ENCODE peak calls at places on chromosomes 3 and 15, in eight cellular contexts. One of them, this sample, is unnamed.

GRCh38 chr3:121660356-121661171 is at the start of gene HCLS1:
- DNase-seq in mammary epithelial cell: no peak
- DNase-seq in CD4-positive, alpha-beta memory T cell: peak; percentile 83
- DNase-seq in PC-3: no peak
- DNase-seq in adrenal gland: peak; percentile 45
- DNase-seq in cardiac muscle cell: no peak
- DNase-seq in NT2/D1: no peak
- DNase-seq in mesenchymal stem cell: no peak
- DNase-seq in this sample: no peak

GRCh38 chr3:98808071-98808470 is 44.9 kb downstream of the ST3GAL6 start:
- DNase-seq in mammary epithelial cell: no peak
- DNase-seq in CD4-positive, alpha-beta memory T cell: no peak
- DNase-seq in PC-3: no peak
- DNase-seq in adrenal gland: no peak
- DNase-seq in cardiac muscle cell: no peak
- DNase-seq in NT2/D1: no peak
- DNase-seq in mesenchymal stem cell: no peak
- DNase-seq in this sample: no peak

GRCh38 chr15:42919794-42920280 is 741 bp downstream of the TTBK2 start:
- DNase-seq in mammary epithelial cell: peak; percentile 54
- DNase-seq in CD4-positive, alpha-beta memory T cell: peak; percentile 25
- DNase-seq in PC-3: peak; percentile 35
- DNase-seq in adrenal gland: peak; percentile 45
- DNase-seq in cardiac muscle cell: peak; percentile 53
- DNase-seq in NT2/D1: no peak
- DNase-seq in mesenchymal stem cell: peak; percentile 79
- DNase-seq in this sample: peak; percentile 10

GRCh38 chr3:108289159-108289558 is 7.2 kb upstream of the HHLA2 start:
- DNase-seq in mammary epithelial cell: no peak
- DNase-seq in CD4-positive, alpha-beta memory T cell: no peak
- DNase-seq in PC-3: no peak
- DNase-seq in adrenal gland: no peak
- DNase-seq in cardiac muscle cell: no peak
- DNase-seq in NT2/D1: no peak
- DNase-seq in mesenchymal stem cell: no peak
- DNase-seq in this sample: no peak

GRCh38 chr3:5799421-5799820 is 611.9 kb downstream of the EDEM1 start:
- DNase-seq in mammary epithelial cell: no peak
- DNase-seq in CD4-positive, alpha-beta memory T cell: no peak
- DNase-seq in PC-3: no peak
- DNase-seq in adrenal gland: no peak
- DNase-seq in cardiac muscle cell: no peak
- DNase-seq in NT2/D1: no peak
- DNase-seq in mesenchymal stem cell: no peak
- DNase-seq in this sample: no peak

GRCh38 chr15:81223346-81223971 is 26.8 kb downstream of the IL16 start:
- DNase-seq in mammary epithelial cell: no peak
- DNase-seq in CD4-positive, alpha-beta memory T cell: no peak
- DNase-seq in PC-3: no peak
- DNase-seq in adrenal gland: no peak
- DNase-seq in cardiac muscle cell: no peak
- DNase-seq in NT2/D1: no peak
- DNase-seq in mesenchymal stem cell: no peak
- DNase-seq in this sample: no peak

GRCh38 chr15:78047631-78048409 is 29.7 kb downstream of the TBC1D2B start:
- DNase-seq in mammary epithelial cell: no peak
- DNase-seq in CD4-positive, alpha-beta memory T cell: no peak
- DNase-seq in PC-3: no peak
- DNase-seq in adrenal gland: peak; percentile 54
- DNase-seq in cardiac muscle cell: peak; percentile 8
- DNase-seq in NT2/D1: no peak
- DNase-seq in mesenchymal stem cell: peak; percentile 80
- DNase-seq in this sample: no peak

GRCh38 chr15:51062736-51063135 is 32.0 kb downstream of the TNFAIP8L3 start:
- DNase-seq in mammary epithelial cell: no peak
- DNase-seq in CD4-positive, alpha-beta memory T cell: no peak
- DNase-seq in PC-3: no peak
- DNase-seq in adrenal gland: no peak
- DNase-seq in cardiac muscle cell: no peak
- DNase-seq in NT2/D1: no peak
- DNase-seq in mesenchymal stem cell: no peak
- DNase-seq in this sample: no peak

GRCh38 chr3:46163551-46163981 is 44.5 kb downstream of the CCR1 start:
- DNase-seq in mammary epithelial cell: peak; percentile 91
- DNase-seq in CD4-positive, alpha-beta memory T cell: no peak
- DNase-seq in PC-3: peak; percentile 89
- DNase-seq in adrenal gland: no peak
- DNase-seq in cardiac muscle cell: no peak
- DNase-seq in NT2/D1: peak; percentile 28
- DNase-seq in mesenchymal stem cell: peak; percentile 79
- DNase-seq in this sample: no peak

GRCh38 chr3:99118381-99118780 is 216.9 kb upstream of the DCBLD2 start:
- DNase-seq in mammary epithelial cell: no peak
- DNase-seq in CD4-positive, alpha-beta memory T cell: no peak
- DNase-seq in PC-3: no peak
- DNase-seq in adrenal gland: no peak
- DNase-seq in cardiac muscle cell: no peak
- DNase-seq in NT2/D1: no peak
- DNase-seq in mesenchymal stem cell: no peak
- DNase-seq in this sample: no peak

GRCh38 chr3:151301787-151302186 is 14.8 kb downstream of the GPR87 start:
- DNase-seq in mammary epithelial cell: peak; percentile 88
- DNase-seq in CD4-positive, alpha-beta memory T cell: no peak
- DNase-seq in PC-3: peak; percentile 89
- DNase-seq in adrenal gland: no peak
- DNase-seq in cardiac muscle cell: no peak
- DNase-seq in NT2/D1: no peak
- DNase-seq in mesenchymal stem cell: peak; percentile 73
- DNase-seq in this sample: no peak

GRCh38 chr15:75801859-75802593 is 41.2 kb upstream of the UBE2Q2 start:
- DNase-seq in mammary epithelial cell: peak; percentile 54
- DNase-seq in CD4-positive, alpha-beta memory T cell: peak; percentile 72
- DNase-seq in PC-3: peak; percentile 80
- DNase-seq in adrenal gland: peak; percentile 84
- DNase-seq in cardiac muscle cell: peak; percentile 90
- DNase-seq in NT2/D1: peak; percentile 63
- DNase-seq in mesenchymal stem cell: peak; percentile 76
- DNase-seq in this sample: peak; percentile 80

GRCh38 chr15:40283615-40284306 is 897 bp upstream of the ANKRD63 start:
- DNase-seq in mammary epithelial cell: no peak
- DNase-seq in CD4-positive, alpha-beta memory T cell: no peak
- DNase-seq in PC-3: no peak
- DNase-seq in adrenal gland: no peak
- DNase-seq in cardiac muscle cell: no peak
- DNase-seq in NT2/D1: no peak
- DNase-seq in mesenchymal stem cell: no peak
- DNase-seq in this sample: no peak
- H3K27me3 ChIP-seq in mammary epithelial cell: peaks cover 6% of the 10 kb centered on the region
- H3K27me3 ChIP-seq in CD4-positive, alpha-beta memory T cell: peaks cover 6% of the 10 kb centered on the region
- H3K27me3 ChIP-seq in PC-3: no peaks in the 10 kb centered on the region
- H3K27me3 ChIP-seq in adrenal gland: peaks cover 45% of the 10 kb centered on the region
- H3K27me3 ChIP-seq in cardiac muscle cell: peaks cover 38% of the 10 kb centered on the region
- H3K27me3 ChIP-seq in NT2/D1: peaks cover 35% of the 10 kb centered on the region
- H3K27me3 ChIP-seq in mesenchymal stem cell: peaks cover 53% of the 10 kb centered on the region
- H3K27me3 ChIP-seq in this sample: peaks cover 3% of the 10 kb centered on the region

GRCh38 chr3:116190095-116190494 is 255.2 kb downstream of the LSAMP start:
- DNase-seq in mammary epithelial cell: no peak
- DNase-seq in CD4-positive, alpha-beta memory T cell: no peak
- DNase-seq in PC-3: no peak
- DNase-seq in adrenal gland: no peak
- DNase-seq in cardiac muscle cell: no peak
- DNase-seq in NT2/D1: no peak
- DNase-seq in mesenchymal stem cell: no peak
- DNase-seq in this sample: no peak
- H3K9me3 ChIP-seq in mammary epithelial cell: no peaks in the 10 kb centered on the region
- H3K9me3 ChIP-seq in CD4-positive, alpha-beta memory T cell: no peaks in the 10 kb centered on the region
- H3K9me3 ChIP-seq in PC-3: no peaks in the 10 kb centered on the region
- H3K9me3 ChIP-seq in adrenal gland: no peaks in the 10 kb centered on the region
- H3K9me3 ChIP-seq in cardiac muscle cell: no peaks in the 10 kb centered on the region
- H3K9me3 ChIP-seq in NT2/D1: no peaks in the 10 kb centered on the region
- H3K9me3 ChIP-seq in mesenchymal stem cell: no peaks in the 10 kb centered on the region
- H3K9me3 ChIP-seq in this sample: no peaks in the 10 kb centered on the region

GRCh38 chr3:149371723-149372114 is 5.7 kb downstream of the TM4SF1 start:
- DNase-seq in mammary epithelial cell: no peak
- DNase-seq in CD4-positive, alpha-beta memory T cell: no peak
- DNase-seq in PC-3: no peak
- DNase-seq in adrenal gland: no peak
- DNase-seq in cardiac muscle cell: no peak
- DNase-seq in NT2/D1: no peak
- DNase-seq in mesenchymal stem cell: no peak
- DNase-seq in this sample: no peak
- H3K4me3 ChIP-seq in mammary epithelial cell: no peak overlapping the region
- H3K4me3 ChIP-seq in CD4-positive, alpha-beta memory T cell: no peak overlapping the region
- H3K4me3 ChIP-seq in PC-3: peak overlapping the region; percentile 90
- H3K4me3 ChIP-seq in adrenal gland: no peak overlapping the region
- H3K4me3 ChIP-seq in cardiac muscle cell: no peak overlapping the region
- H3K4me3 ChIP-seq in NT2/D1: no peak overlapping the region
- H3K4me3 ChIP-seq in mesenchymal stem cell: no peak overlapping the region
- H3K4me3 ChIP-seq in this sample: no peak overlapping the region

DNA sequence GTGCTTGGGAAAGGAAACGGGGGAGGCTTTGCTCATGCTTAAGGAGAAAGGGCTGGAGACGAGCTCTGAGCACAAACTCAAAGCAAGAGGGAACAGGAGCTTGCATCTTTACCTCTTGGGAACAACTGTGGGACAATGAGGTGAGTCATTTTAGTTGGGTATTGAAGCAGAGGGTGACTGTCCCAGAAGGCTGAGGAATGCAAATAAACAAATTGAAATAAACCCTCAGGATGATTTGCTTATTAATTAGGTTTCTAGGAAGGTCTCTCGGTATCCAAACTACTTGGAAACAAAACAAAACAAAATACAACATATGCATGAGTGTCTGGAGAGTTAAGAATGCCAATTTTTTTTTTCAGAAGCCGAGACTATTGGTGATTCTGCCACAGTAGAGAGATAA is 38.5 kb upstream of the CACNA2D3 start:
- DNase-seq in mammary epithelial cell: no peak
- DNase-seq in CD4-positive, alpha-beta memory T cell: no peak
- DNase-seq in PC-3: no peak
- DNase-seq in adrenal gland: no peak
- DNase-seq in cardiac muscle cell: no peak
- DNase-seq in NT2/D1: no peak
- DNase-seq in mesenchymal stem cell: no peak
- DNase-seq in this sample: no peak
- H3K27me3 ChIP-seq in mammary epithelial cell: no peaks in the 10 kb centered on the region
- H3K27me3 ChIP-seq in CD4-positive, alpha-beta memory T cell: peaks cover 3% of the 10 kb centered on the region
- H3K27me3 ChIP-seq in PC-3: peaks cover 26% of the 10 kb centered on the region
- H3K27me3 ChIP-seq in adrenal gland: peaks cover 10% of the 10 kb centered on the region
- H3K27me3 ChIP-seq in cardiac muscle cell: peaks cover 38% of the 10 kb centered on the region
- H3K27me3 ChIP-seq in NT2/D1: no peaks in the 10 kb centered on the region
- H3K27me3 ChIP-seq in mesenchymal stem cell: peaks cover 54% of the 10 kb centered on the region
- H3K27me3 ChIP-seq in this sample: no peaks in the 10 kb centered on the region

GRCh38 chr3:16377847-16378302 is 112.9 kb downstream of the OXNAD1 start:
- DNase-seq in mammary epithelial cell: no peak
- DNase-seq in CD4-positive, alpha-beta memory T cell: no peak
- DNase-seq in PC-3: no peak
- DNase-seq in adrenal gland: no peak
- DNase-seq in cardiac muscle cell: no peak
- DNase-seq in NT2/D1: no peak
- DNase-seq in mesenchymal stem cell: no peak
- DNase-seq in this sample: no peak
- H3K9me3 ChIP-seq in mammary epithelial cell: peaks cover 2% of the 10 kb centered on the region
- H3K9me3 ChIP-seq in CD4-positive, alpha-beta memory T cell: no peaks in the 10 kb centered on the region
- H3K9me3 ChIP-seq in PC-3: peaks cover 4% of the 10 kb centered on the region
- H3K9me3 ChIP-seq in adrenal gland: no peaks in the 10 kb centered on the region
- H3K9me3 ChIP-seq in cardiac muscle cell: no peaks in the 10 kb centered on the region
- H3K9me3 ChIP-seq in NT2/D1: peaks cover 17% of the 10 kb centered on the region
- H3K9me3 ChIP-seq in mesenchymal stem cell: no peaks in the 10 kb centered on the region
- H3K9me3 ChIP-seq in this sample: no peaks in the 10 kb centered on the region

GRCh38 chr3:128076465-128076782 is 24.2 kb downstream of the SEC61A1 start:
- DNase-seq in mammary epithelial cell: no peak
- DNase-seq in CD4-positive, alpha-beta memory T cell: no peak
- DNase-seq in PC-3: no peak
- DNase-seq in adrenal gland: no peak
- DNase-seq in cardiac muscle cell: peak; percentile 14
- DNase-seq in NT2/D1: no peak
- DNase-seq in mesenchymal stem cell: no peak
- DNase-seq in this sample: no peak

GRCh38 chr3:128074851-128075515 is 22.7 kb downstream of the SEC61A1 start:
- DNase-seq in mammary epithelial cell: peak; percentile 35
- DNase-seq in CD4-positive, alpha-beta memory T cell: no peak
- DNase-seq in PC-3: no peak
- DNase-seq in adrenal gland: no peak
- DNase-seq in cardiac muscle cell: no peak
- DNase-seq in NT2/D1: no peak
- DNase-seq in mesenchymal stem cell: peak; percentile 42
- DNase-seq in this sample: no peak

GRCh38 chr3:128076783-128077624 is 24.8 kb downstream of the SEC61A1 start:
- DNase-seq in mammary epithelial cell: no peak
- DNase-seq in CD4-positive, alpha-beta memory T cell: peak; percentile 30
- DNase-seq in PC-3: no peak
- DNase-seq in adrenal gland: no peak
- DNase-seq in cardiac muscle cell: peak; percentile 50
- DNase-seq in NT2/D1: no peak
- DNase-seq in mesenchymal stem cell: peak; percentile 39
- DNase-seq in this sample: no peak

GRCh38 chr3:128073807-128074206 is 21.6 kb downstream of the SEC61A1 start:
- DNase-seq in mammary epithelial cell: no peak
- DNase-seq in CD4-positive, alpha-beta memory T cell: no peak
- DNase-seq in PC-3: peak; percentile 55
- DNase-seq in adrenal gland: no peak
- DNase-seq in cardiac muscle cell: no peak
- DNase-seq in NT2/D1: no peak
- DNase-seq in mesenchymal stem cell: no peak
- DNase-seq in this sample: no peak

DNA sequence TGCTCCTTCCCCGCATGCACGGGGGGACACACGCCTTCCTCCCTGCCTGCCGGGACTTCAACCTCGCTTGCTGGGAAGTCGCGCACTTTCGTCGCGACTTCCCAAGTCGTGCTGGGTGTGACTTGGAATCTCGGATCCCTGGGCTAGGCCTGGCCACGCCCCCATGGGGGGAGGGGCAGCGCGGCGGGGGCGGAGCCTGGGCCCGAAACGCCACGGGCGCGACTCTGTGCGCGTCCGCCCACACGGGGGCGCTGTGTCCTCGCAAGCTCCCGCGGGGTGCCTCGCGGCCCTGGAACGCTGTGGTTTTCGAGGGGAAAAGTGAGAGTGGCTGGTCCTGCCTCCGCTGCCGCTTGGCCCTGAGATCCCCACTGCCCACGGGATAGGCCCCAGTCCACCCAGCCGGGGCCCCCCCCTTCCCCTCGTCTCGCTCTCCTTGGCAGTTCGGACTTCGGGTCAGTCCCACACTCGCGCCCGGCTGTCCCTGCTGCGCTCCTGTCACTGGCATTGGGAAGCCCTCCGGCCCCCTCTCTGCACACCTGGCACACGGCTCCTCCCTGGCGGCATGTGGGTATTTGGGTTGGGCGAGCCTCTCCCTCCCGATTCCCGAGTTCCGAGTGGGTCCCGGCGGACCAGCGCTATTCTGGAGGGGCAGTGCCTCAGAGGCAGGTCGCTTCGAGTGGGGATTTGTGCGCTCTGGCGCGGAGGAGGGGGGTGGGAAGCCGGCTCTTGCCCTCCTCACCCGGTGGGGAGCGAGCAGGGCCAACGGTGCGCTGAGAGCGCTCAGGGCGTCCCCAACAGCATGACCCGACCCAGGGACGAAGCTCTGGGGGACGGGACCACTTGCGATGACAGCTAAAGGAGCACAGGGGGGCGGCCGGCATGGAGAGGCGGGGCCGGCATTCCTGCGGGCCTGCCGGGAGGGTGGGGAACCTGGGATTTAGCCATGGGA is 23.6 kb downstream of the SEC61A1 start:
- DNase-seq in mammary epithelial cell: peak; percentile 70
- DNase-seq in CD4-positive, alpha-beta memory T cell: peak; percentile 81
- DNase-seq in PC-3: no peak
- DNase-seq in adrenal gland: peak; percentile 87
- DNase-seq in cardiac muscle cell: peak; percentile 90
- DNase-seq in NT2/D1: peak; percentile 85
- DNase-seq in mesenchymal stem cell: peak; percentile 85
- DNase-seq in this sample: no peak
- H3K4me3 ChIP-seq in mammary epithelial cell: peak overlapping the region; percentile 49
- H3K4me3 ChIP-seq in CD4-positive, alpha-beta memory T cell: peak overlapping the region; percentile 39
- H3K4me3 ChIP-seq in PC-3: no peak overlapping the region
- H3K4me3 ChIP-seq in adrenal gland: peak overlapping the region; percentile 67
- H3K4me3 ChIP-seq in cardiac muscle cell: peak overlapping the region; percentile 31
- H3K4me3 ChIP-seq in NT2/D1: peak overlapping the region; percentile 36
- H3K4me3 ChIP-seq in mesenchymal stem cell: peak overlapping the region; percentile 39
- H3K4me3 ChIP-seq in this sample: no peak overlapping the region